ENCODE peak calls at places on chromosome 9, in eight cellular contexts. M, N, K, R, E, L, Z and W are unnamed samples.

GRCh38 chr9:93678199-93679019 is 102.0 kb downstream of the PHF2 start:
- DNase-seq in R (no peak), Z (peak; percentile 34), N (no peak), L (no peak), E (no peak), K (no peak), M (no peak), W (no peak)

GRCh38 chr9:86368871-86369521 is 14.8 kb upstream of the TUT7 start:
- DNase-seq in L (no peak), E (peak; percentile 84), M (no peak), R (peak; percentile 99), K (no peak), Z (no peak), N (no peak), W (no peak)

GRCh38 chr9:259405-260404 is 45.0 kb downstream of the DOCK8 start:
- DNase-seq in M (no peak), Z (no peak), L (no peak), R (no peak), K (no peak), N (no peak), E (no peak), W (no peak)

GRCh38 chr9:21381752-21382339 is 3.4 kb downstream of the IFNA2 start:
- DNase-seq in E (no peak), K (peak; percentile 11), L (no peak), R (no peak), M (no peak), N (no peak), Z (no peak), W (peak; percentile 41)

GRCh38 chr9:33388110-33388994 is 14.0 kb downstream of the AQP7 start:
- DNase-seq in Z (peak; percentile 39), M (no peak), E (no peak), N (no peak), K (no peak), L (no peak), R (no peak), W (peak; percentile 36)

GRCh38 chr9:72623156-72623555 is 101.7 kb downstream of the TMC1 start:
- DNase-seq in R (peak; percentile 15), Z (no peak), M (no peak), E (no peak), L (no peak), K (no peak), N (no peak), W (no peak)

GRCh38 chr9:6689893-6690634 is 44.5 kb upstream of the GLDC start:
- DNase-seq in Z (no peak), R (no peak), K (no peak), E (no peak), L (no peak), M (no peak), N (no peak), W (no peak)

GRCh38 chr9:138042640-138043039 is 165.1 kb downstream of the CACNA1B start:
- DNase-seq in K (no peak), Z (no peak), R (no peak), M (no peak), L (no peak), E (no peak), N (no peak), W (no peak)

GRCh38 chr9:136584401-136585328 is 38.8 kb upstream of the NOTCH1 start:
- DNase-seq in L (no peak), Z (no peak), R (no peak), K (no peak), N (no peak), E (no peak), M (no peak), W (peak; percentile 64)